ENCODE peak calls at places on chromosomes 7 and 10, in six cellular contexts. J is CD8-positive, alpha-beta T cell; F is cardiac fibroblast; V is left ventricle myocardium inferior; X is AG09319; A is CD4-positive, alpha-beta T cell. Z is an unnamed sample.

GRCh38 chr10:106908225-106908624 is 256.3 kb downstream of the SORCS1 start:
- DNase-seq in X (no peak), J (no peak), V (no peak), A (no peak), F (no peak), Z (no peak)

GRCh38 chr7:84009051-84009450 is 185.5 kb downstream of the SEMA3A start:
- DNase-seq in V (no peak), X (no peak), J (no peak), A (no peak), F (no peak), Z (no peak)

GRCh38 chr10:129772472-129773358 is 191.4 kb downstream of the EBF3 start:
- DNase-seq in F (no peak), V (no peak), X (no peak), A (no peak), J (no peak), Z (no peak)

GRCh38 chr7:107911981-107912380 is 21.0 kb downstream of the DLD start:
- DNase-seq in F (no peak), V (no peak), X (no peak), J (no peak), A (no peak), Z (no peak)

GRCh38 chr7:19690736-19691135 is 18.1 kb downstream of the POLR1F start:
- DNase-seq in F (no peak), A (no peak), X (no peak), J (no peak), V (no peak), Z (no peak)

GRCh38 chr7:1967512-1968396 is 265.0 kb downstream of the MAD1L1 start:
- DNase-seq in J (no peak), X (no peak), V (peak), A (no peak), F (no peak), Z (no peak)

GRCh38 chr10:96598841-96599240 is 12.0 kb upstream of the TM9SF3 start:
- DNase-seq in F (no peak), V (no peak), A (no peak), X (no peak), J (no peak), Z (no peak)

GRCh38 chr7:106858618-106859532 is 6.2 kb upstream of the PIK3CG start:
- DNase-seq in X (no peak), V (peak), A (no peak), F (peak), J (no peak), Z (no peak)

GRCh38 chr10:74179124-74179710 is 28.2 kb downstream of the ADK start:
- DNase-seq in A (no peak), X (no peak), J (no peak), F (no peak), V (no peak), Z (no peak)

GRCh38 chr10:33506838-33507661 is 172.6 kb upstream of the NRP1 start:
- DNase-seq in A (no peak), F (peak), J (no peak), X (no peak), V (no peak), Z (no peak)

GRCh38 chr7:39605087-39605486 is 18.3 kb upstream of the RALA start:
- DNase-seq in J (no peak), V (no peak), X (no peak), A (no peak), F (no peak), Z (no peak)

GRCh38 chr10:81978238-81978637 is 103.2 kb downstream of the NRG3 start:
- DNase-seq in X (no peak), F (peak), J (no peak), A (no peak), V (no peak), Z (no peak)

GRCh38 chr7:26399309-26399610 is 107.6 kb downstream of the SNX10 start:
- DNase-seq in V (peak), J (no peak), X (no peak), F (peak), A (no peak), Z (peak)

GRCh38 chr10:22086730-22087364 is 83.3 kb upstream of the DNAJC1 start:
- DNase-seq in X (peak), A (no peak), F (peak), J (no peak), V (peak), Z (peak)

GRCh38 chr10:80454526-80455460 is 683 bp downstream of the TSPAN14 start:
- DNase-seq in J (no peak), A (no peak), F (peak), X (no peak), V (peak), Z (no peak)

GRCh38 chr10:76306859-76307258 is 875.4 kb downstream of the LRMDA start:
- DNase-seq in F (peak), J (no peak), V (no peak), X (no peak), A (no peak), Z (no peak)

GRCh38 chr7:141043621-141044020 is 28.9 kb upstream of the MRPS33 start:
- DNase-seq in F (no peak), V (no peak), A (no peak), J (no peak), X (no peak), Z (no peak)

GRCh38 chr10:126421745-126422144 is 33.5 kb upstream of the ADAM12 start:
- DNase-seq in A (no peak), X (peak), V (no peak), F (peak), J (no peak), Z (no peak)

GRCh38 chr10:1612910-1613309 is 124.4 kb downstream of the ADARB2 start:
- DNase-seq in J (no peak), V (no peak), F (no peak), X (no peak), A (no peak), Z (no peak)

GRCh38 chr10:47264797-47265281 is 35.2 kb upstream of the GDF10 start:
- DNase-seq in V (no peak), X (no peak), A (no peak), F (no peak), J (no peak), Z (no peak)

GRCh38 chr7:113331155-113331898 is 213.0 kb upstream of the SMIM30 start:
- DNase-seq in X (no peak), V (peak), A (no peak), F (no peak), J (no peak), Z (peak)

GRCh38 chr10:130485241-130485957 is 349.2 kb downstream of the GLRX3 start:
- DNase-seq in A (no peak), V (no peak), F (no peak), X (no peak), J (no peak), Z (no peak)

GRCh38 chr7:112110175-112110574 is 96.0 kb downstream of the DOCK4 start:
- DNase-seq in J (no peak), V (no peak), A (no peak), X (no peak), F (no peak), Z (no peak)

GRCh38 chr7:36658603-36659516 is 65.4 kb downstream of the AOAH start:
- DNase-seq in J (no peak), X (peak), A (no peak), F (peak), V (no peak), Z (peak)

GRCh38 chr10:97174937-97175336 is 10.8 kb downstream of the SLIT1 start:
- DNase-seq in V (no peak), F (no peak), A (no peak), X (no peak), J (no peak), Z (no peak)

GRCh38 chr10:58206251-58206650 is 61.4 kb downstream of the IPMK start:
- DNase-seq in F (no peak), X (no peak), J (no peak), V (no peak), A (no peak), Z (no peak)

GRCh38 chr10:12720217-12720981 is 281.1 kb downstream of the CCDC3 start:
- DNase-seq in F (peak), V (peak), J (no peak), X (peak), A (no peak), Z (no peak)

GRCh38 chr10:25786181-25786580 is 147.8 kb upstream of the MYO3A start:
- DNase-seq in F (peak), V (no peak), X (no peak), J (no peak), A (no peak), Z (no peak)

GRCh38 chr7:36190447-36191291 is 37.6 kb downstream of the EEPD1 start:
- DNase-seq in X (no peak), A (no peak), F (no peak), J (no peak), V (peak), Z (no peak)

GRCh38 chr10:133098426-133099124 is 10.9 kb downstream of the ADGRA1 start:
- DNase-seq in J (no peak), X (no peak), A (no peak), F (no peak), V (no peak), Z (no peak)

GRCh38 chr10:62724465-62724864 is 80.1 kb upstream of the ADO start:
- DNase-seq in F (no peak), A (no peak), X (no peak), V (no peak), J (no peak), Z (no peak)

GRCh38 chr7:33143996-33144718 is 14.8 kb downstream of the BBS9 start:
- DNase-seq in F (no peak), X (no peak), J (no peak), V (no peak), A (no peak), Z (no peak)

GRCh38 chr10:3143791-3144434 is 28.7 kb downstream of the PITRM1 start:
- DNase-seq in V (no peak), F (no peak), X (no peak), J (no peak), A (no peak), Z (no peak)
- TF ChIP-seq CTCF in V (no peak), F (no peak), X (no peak), J (no peak), A (no peak), Z (no peak)

DNA sequence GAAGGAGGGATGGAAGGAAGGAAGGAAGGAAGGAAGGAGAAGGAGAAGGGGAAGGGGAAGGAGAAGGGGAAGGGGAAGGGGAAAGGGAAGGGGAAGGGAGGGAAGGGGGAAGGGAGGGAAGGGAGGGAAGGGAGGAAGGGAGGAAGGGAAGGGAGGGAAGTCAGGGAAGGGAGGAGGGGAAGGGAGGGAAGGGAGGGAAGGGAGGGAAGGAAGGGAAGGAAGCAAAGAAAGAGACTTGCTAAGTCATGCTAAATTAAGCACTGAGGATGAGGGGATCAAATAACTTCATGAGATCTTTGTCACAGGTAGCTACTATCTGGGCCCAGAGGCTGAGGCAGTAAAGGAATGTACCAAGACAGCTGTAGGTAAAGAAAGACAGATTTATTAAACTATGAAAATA is 116.4 kb downstream of the TRIL start:
- DNase-seq in X (no peak), F (no peak), V (no peak), J (no peak), A (no peak), Z (no peak)
- TF ChIP-seq CTCF in X (no peak), F (no peak), V (no peak), J (no peak), A (no peak), Z (no peak)

GRCh38 chr7:30162622-30163124 is 27.9 kb downstream of the MTURN start:
- DNase-seq in F (peak), X (peak), V (no peak), J (no peak), A (no peak), Z (no peak)
- TF ChIP-seq CTCF in F (no peak), X (no peak), V (no peak), J (no peak), A (no peak), Z (no peak)

GRCh38 chr7:132656846-132657776 is 80.8 kb upstream of the PLXNA4 start:
- DNase-seq in F (peak), V (no peak), J (no peak), A (no peak), X (no peak), Z (no peak)
- TF ChIP-seq CTCF in F (peak), V (peak), J (peak), A (peak), X (peak), Z (peak)

GRCh38 chr7:99359465-99360154 is 14.9 kb upstream of the ARPC1B start:
- DNase-seq in J (no peak), X (no peak), A (no peak), V (no peak), F (no peak), Z (no peak)
- TF ChIP-seq CTCF in J (no peak), X (no peak), A (no peak), V (no peak), F (no peak), Z (no peak)

DNA sequence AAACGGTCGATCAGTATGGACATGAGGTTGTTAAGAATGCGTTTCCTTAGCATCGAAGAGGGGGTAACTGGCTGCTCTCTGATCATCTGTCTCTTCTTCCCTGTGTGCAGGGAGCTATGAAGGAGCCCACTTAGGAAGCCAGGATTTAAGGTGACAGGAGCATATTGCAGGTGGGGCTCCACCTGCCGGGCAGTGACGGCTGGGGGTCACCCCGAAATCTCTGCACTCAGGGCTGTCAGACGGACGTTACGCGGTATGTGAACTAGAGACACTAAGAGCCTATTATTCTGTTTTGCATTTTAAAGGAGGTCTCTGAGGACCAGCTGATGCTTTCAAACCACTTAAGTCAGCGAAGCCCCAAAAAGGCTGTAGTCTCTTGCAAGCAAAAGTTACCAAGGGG is 64.4 kb downstream of the CARD11 start:
- DNase-seq in V (no peak), F (no peak), A (no peak), J (no peak), X (no peak), Z (no peak)
- TF ChIP-seq CTCF in V (no peak), F (no peak), A (no peak), J (no peak), X (no peak), Z (no peak)

GRCh38 chr7:135990258-135990657 is 13.1 kb upstream of the MTPN start:
- DNase-seq in A (no peak), F (no peak), V (no peak), J (no peak), X (no peak), Z (no peak)
- TF ChIP-seq CTCF in A (no peak), F (no peak), V (no peak), J (no peak), X (no peak), Z (no peak)

GRCh38 chr10:16910795-16911164 is 93.6 kb upstream of the RSU1 start:
- DNase-seq in A (no peak), V (no peak), X (no peak), F (no peak), J (no peak), Z (no peak)

GRCh38 chr10:16913266-16913665 is 96.0 kb upstream of the RSU1 start:
- DNase-seq in X (no peak), F (no peak), A (no peak), J (no peak), V (no peak), Z (no peak)

GRCh38 chr10:16919076-16919972 is 102.1 kb upstream of the RSU1 start:
- DNase-seq in J (no peak), A (no peak), X (no peak), V (no peak), F (peak), Z (no peak)

GRCh38 chr10:16916496-16916895 is 99.3 kb upstream of the RSU1 start:
- DNase-seq in X (no peak), F (no peak), J (no peak), V (no peak), A (no peak), Z (no peak)

GRCh38 chr10:16915308-16915707 is 98.1 kb upstream of the RSU1 start:
- DNase-seq in F (no peak), X (no peak), A (no peak), J (no peak), V (no peak), Z (no peak)
- TF ChIP-seq CTCF in F (no peak), X (no peak), A (no peak), J (no peak), V (no peak), Z (peak)

Z was measured in neural crest cell.